ENCODE peak calls at places on chromosomes 6 and 20, in five cellular contexts. One of them, this sample, is unnamed.

GRCh38 chr6:148959008-148959407 is 212.2 kb downstream of the UST start:
- DNase-seq in H9: no peak
- DNase-seq in mesenchymal stem cell: no peak
- DNase-seq in H1: no peak
- DNase-seq in neuronal stem cell: no peak
- DNase-seq in this sample: no peak

GRCh38 chr20:43432498-43432897 is 25.2 kb upstream of the SRSF6 start:
- DNase-seq in H1: peak
- DNase-seq in neuronal stem cell: no peak
- DNase-seq in mesenchymal stem cell: no peak
- DNase-seq in H9: no peak
- DNase-seq in this sample: no peak

GRCh38 chr20:11895832-11896484 is 21.7 kb upstream of the BTBD3 start:
- DNase-seq in neuronal stem cell: no peak
- DNase-seq in mesenchymal stem cell: no peak
- DNase-seq in H1: no peak
- DNase-seq in H9: no peak
- DNase-seq in this sample: peak

GRCh38 chr6:129744201-129744879 is 34.4 kb upstream of the ARHGAP18 start:
- DNase-seq in H9: no peak
- DNase-seq in H1: no peak
- DNase-seq in neuronal stem cell: no peak
- DNase-seq in mesenchymal stem cell: peak
- DNase-seq in this sample: peak

GRCh38 chr6:46323312-46323965 is 152.7 kb upstream of the ENPP5 start:
- DNase-seq in mesenchymal stem cell: peak
- DNase-seq in H9: no peak
- DNase-seq in neuronal stem cell: no peak
- DNase-seq in H1: no peak
- DNase-seq in this sample: peak

GRCh38 chr20:11980263-11980662 is 62.6 kb downstream of the BTBD3 start:
- DNase-seq in H9: no peak
- DNase-seq in H1: no peak
- DNase-seq in mesenchymal stem cell: no peak
- DNase-seq in neuronal stem cell: no peak
- DNase-seq in this sample: no peak

GRCh38 chr20:2476742-2477615 is 6.4 kb upstream of the SNRPB start:
- DNase-seq in neuronal stem cell: no peak
- DNase-seq in H9: peak
- DNase-seq in mesenchymal stem cell: no peak
- DNase-seq in H1: no peak
- DNase-seq in this sample: no peak

GRCh38 chr20:60187683-60188082 is 229.5 kb downstream of the CDH26 start:
- DNase-seq in mesenchymal stem cell: no peak
- DNase-seq in H9: no peak
- DNase-seq in neuronal stem cell: no peak
- DNase-seq in H1: no peak
- DNase-seq in this sample: no peak

GRCh38 chr20:60271597-60271996 is 313.4 kb downstream of the CDH26 start:
- DNase-seq in mesenchymal stem cell: no peak
- DNase-seq in H9: no peak
- DNase-seq in neuronal stem cell: no peak
- DNase-seq in H1: no peak
- DNase-seq in this sample: peak

GRCh38 chr20:19483309-19483708 is 270.9 kb downstream of the SLC24A3 start:
- DNase-seq in mesenchymal stem cell: no peak
- DNase-seq in H9: no peak
- DNase-seq in H1: no peak
- DNase-seq in neuronal stem cell: no peak
- DNase-seq in this sample: no peak

GRCh38 chr6:108027594-108027993 is 46.9 kb downstream of the OSTM1 start:
- DNase-seq in H1: no peak
- DNase-seq in H9: no peak
- DNase-seq in neuronal stem cell: no peak
- DNase-seq in mesenchymal stem cell: no peak
- DNase-seq in this sample: peak

GRCh38 chr20:18852318-18852717 is 38.7 kb downstream of the SCP2D1 start:
- DNase-seq in mesenchymal stem cell: no peak
- DNase-seq in H1: no peak
- DNase-seq in neuronal stem cell: no peak
- DNase-seq in H9: no peak
- DNase-seq in this sample: no peak

GRCh38 chr6:153162172-153162571 is 31.1 kb upstream of the RGS17 start:
- DNase-seq in H9: no peak
- DNase-seq in H1: no peak
- DNase-seq in neuronal stem cell: no peak
- DNase-seq in mesenchymal stem cell: peak
- DNase-seq in this sample: peak

GRCh38 chr20:17646209-17646717 is 35.8 kb downstream of the RRBP1 start:
- DNase-seq in H1: no peak
- DNase-seq in neuronal stem cell: no peak
- DNase-seq in H9: no peak
- DNase-seq in mesenchymal stem cell: no peak
- DNase-seq in this sample: no peak

GRCh38 chr6:37654727-37655500 is 42.8 kb downstream of the MDGA1 start:
- DNase-seq in H9: no peak
- DNase-seq in neuronal stem cell: no peak
- DNase-seq in mesenchymal stem cell: no peak
- DNase-seq in H1: no peak
- DNase-seq in this sample: no peak

GRCh38 chr20:40617594-40617993 is 71.4 kb downstream of the MAFB start:
- DNase-seq in neuronal stem cell: no peak
- DNase-seq in H9: no peak
- DNase-seq in H1: no peak
- DNase-seq in mesenchymal stem cell: no peak
- DNase-seq in this sample: no peak

GRCh38 chr20:24992420-24993205 is at the start of gene APMAP:
- DNase-seq in neuronal stem cell: peak
- DNase-seq in H9: peak
- DNase-seq in H1: peak
- DNase-seq in mesenchymal stem cell: peak
- DNase-seq in this sample: peak
- H3K23ac ChIP-seq in neuronal stem cell: no peak
- H3K23ac ChIP-seq in H9: no peak
- H3K23ac ChIP-seq in H1: no peak
- H3K23ac ChIP-seq in mesenchymal stem cell: no peak
- H3K23ac ChIP-seq in this sample: peak

DNA sequence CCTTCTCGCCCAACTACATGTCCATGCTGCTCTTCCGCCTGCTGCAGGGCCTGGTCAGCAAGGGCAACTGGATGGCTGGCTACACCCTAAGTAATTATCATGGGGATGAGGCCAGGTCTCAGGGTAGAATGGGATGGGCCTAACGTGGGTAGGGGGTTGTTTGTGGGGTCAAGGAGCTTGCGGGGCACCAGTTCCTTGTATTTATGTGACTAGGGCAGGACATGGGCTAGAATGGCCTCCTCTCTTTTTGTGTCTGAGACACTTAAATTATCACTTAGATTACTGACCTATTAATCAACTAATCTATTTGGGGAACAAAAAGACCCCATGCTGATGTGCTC is 10.7 kb downstream of the SLC22A1 start:
- DNase-seq in neuronal stem cell: no peak
- DNase-seq in H1: no peak
- DNase-seq in H9: no peak
- DNase-seq in mesenchymal stem cell: no peak
- DNase-seq in this sample: no peak
- H3K23ac ChIP-seq in neuronal stem cell: peak
- H3K23ac ChIP-seq in H1: no peak
- H3K23ac ChIP-seq in H9: no peak
- H3K23ac ChIP-seq in mesenchymal stem cell: no peak
- H3K23ac ChIP-seq in this sample: no peak

GRCh38 chr6:163438298-163438939 is 23.9 kb downstream of the QKI start:
- DNase-seq in H1: no peak
- DNase-seq in H9: no peak
- DNase-seq in mesenchymal stem cell: no peak
- DNase-seq in neuronal stem cell: no peak
- DNase-seq in this sample: peak

GRCh38 chr6:163437466-163437865 is 22.9 kb downstream of the QKI start:
- DNase-seq in H1: no peak
- DNase-seq in H9: no peak
- DNase-seq in mesenchymal stem cell: no peak
- DNase-seq in neuronal stem cell: no peak
- DNase-seq in this sample: no peak

GRCh38 chr6:163442336-163442735 is 27.8 kb downstream of the QKI start:
- DNase-seq in mesenchymal stem cell: no peak
- DNase-seq in neuronal stem cell: no peak
- DNase-seq in H9: no peak
- DNase-seq in H1: no peak
- DNase-seq in this sample: no peak

GRCh38 chr6:163436843-163437242 is 22.3 kb downstream of the QKI start:
- DNase-seq in neuronal stem cell: no peak
- DNase-seq in H9: no peak
- DNase-seq in mesenchymal stem cell: no peak
- DNase-seq in H1: no peak
- DNase-seq in this sample: no peak

GRCh38 chr6:163438940-163439335 is 24.4 kb downstream of the QKI start:
- DNase-seq in H1: no peak
- DNase-seq in H9: no peak
- DNase-seq in neuronal stem cell: no peak
- DNase-seq in mesenchymal stem cell: peak
- DNase-seq in this sample: no peak
- H3K23ac ChIP-seq in H1: no peak
- H3K23ac ChIP-seq in H9: no peak
- H3K23ac ChIP-seq in neuronal stem cell: no peak
- H3K23ac ChIP-seq in mesenchymal stem cell: no peak
- H3K23ac ChIP-seq in this sample: no peak

GRCh38 chr6:34791842-34792604 is at the start of gene BLTP3A:
- DNase-seq in mesenchymal stem cell: peak
- DNase-seq in H9: peak
- DNase-seq in neuronal stem cell: peak
- DNase-seq in H1: peak
- DNase-seq in this sample: peak

GRCh38 chr6:34792605-34793500 is 970 bp downstream of the BLTP3A start:
- DNase-seq in H1: peak
- DNase-seq in mesenchymal stem cell: peak
- DNase-seq in H9: peak
- DNase-seq in neuronal stem cell: peak
- DNase-seq in this sample: peak

GRCh38 chr6:34793877-34794276 is 2.0 kb downstream of the BLTP3A start:
- DNase-seq in H9: no peak
- DNase-seq in mesenchymal stem cell: no peak
- DNase-seq in H1: no peak
- DNase-seq in neuronal stem cell: no peak
- DNase-seq in this sample: no peak

GRCh38 chr6:34788111-34788510 is 3.8 kb upstream of the BLTP3A start:
- DNase-seq in neuronal stem cell: no peak
- DNase-seq in mesenchymal stem cell: no peak
- DNase-seq in H1: no peak
- DNase-seq in H9: no peak
- DNase-seq in this sample: no peak

GRCh38 chr6:34791164-34791841 is 580 bp upstream of the BLTP3A start:
- DNase-seq in H9: peak
- DNase-seq in mesenchymal stem cell: peak
- DNase-seq in H1: peak
- DNase-seq in neuronal stem cell: peak
- DNase-seq in this sample: peak
- H3K23ac ChIP-seq in H9: no peak
- H3K23ac ChIP-seq in mesenchymal stem cell: no peak
- H3K23ac ChIP-seq in H1: no peak
- H3K23ac ChIP-seq in neuronal stem cell: peak
- H3K23ac ChIP-seq in this sample: no peak

GRCh38 chr20:6612615-6612917 is 154.9 kb upstream of the BMP2 start:
- DNase-seq in H9: no peak
- DNase-seq in mesenchymal stem cell: no peak
- DNase-seq in H1: no peak
- DNase-seq in neuronal stem cell: no peak
- DNase-seq in this sample: no peak

GRCh38 chr20:6614836-6615235 is 152.7 kb upstream of the BMP2 start:
- DNase-seq in neuronal stem cell: no peak
- DNase-seq in H1: no peak
- DNase-seq in mesenchymal stem cell: no peak
- DNase-seq in H9: no peak
- DNase-seq in this sample: no peak

GRCh38 chr20:6616421-6616820 is 151.1 kb upstream of the BMP2 start:
- DNase-seq in neuronal stem cell: no peak
- DNase-seq in mesenchymal stem cell: no peak
- DNase-seq in H9: no peak
- DNase-seq in H1: no peak
- DNase-seq in this sample: no peak

GRCh38 chr20:6611911-6612614 is 155.4 kb upstream of the BMP2 start:
- DNase-seq in H9: no peak
- DNase-seq in H1: no peak
- DNase-seq in neuronal stem cell: no peak
- DNase-seq in mesenchymal stem cell: no peak
- DNase-seq in this sample: no peak

GRCh38 chr20:6613280-6613861 is 154.1 kb upstream of the BMP2 start:
- DNase-seq in neuronal stem cell: no peak
- DNase-seq in H9: no peak
- DNase-seq in H1: no peak
- DNase-seq in mesenchymal stem cell: no peak
- DNase-seq in this sample: no peak
- H3K23ac ChIP-seq in neuronal stem cell: no peak
- H3K23ac ChIP-seq in H9: no peak
- H3K23ac ChIP-seq in H1: no peak
- H3K23ac ChIP-seq in mesenchymal stem cell: no peak
- H3K23ac ChIP-seq in this sample: no peak

GRCh38 chr20:15176929-15177328 is 839.5 kb upstream of the FLRT3 start:
- DNase-seq in H1: no peak
- DNase-seq in neuronal stem cell: no peak
- DNase-seq in mesenchymal stem cell: no peak
- DNase-seq in H9: no peak
- DNase-seq in this sample: no peak

GRCh38 chr20:15179426-15180190 is 842.2 kb upstream of the FLRT3 start:
- DNase-seq in mesenchymal stem cell: no peak
- DNase-seq in H1: no peak
- DNase-seq in neuronal stem cell: no peak
- DNase-seq in H9: no peak
- DNase-seq in this sample: no peak

DNA sequence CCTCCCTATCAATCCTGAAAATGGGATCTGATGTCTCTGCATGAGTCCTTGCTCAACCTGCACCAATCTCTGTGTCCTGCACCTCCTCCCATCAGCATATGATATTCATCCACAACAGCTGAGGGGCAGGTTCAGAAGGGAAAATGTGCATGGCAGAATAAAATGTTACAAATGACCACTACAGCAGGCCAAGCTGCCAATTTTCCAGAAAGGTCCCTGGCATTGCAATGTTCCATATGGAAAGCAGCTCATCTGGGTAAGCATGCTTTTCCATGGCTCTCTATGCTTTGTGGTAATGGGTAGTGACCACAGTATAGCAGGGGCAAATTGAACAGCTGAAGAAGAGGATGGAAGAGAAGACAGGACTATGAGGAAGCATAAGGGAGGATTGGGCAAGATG is 841.2 kb upstream of the FLRT3 start:
- DNase-seq in mesenchymal stem cell: no peak
- DNase-seq in H1: no peak
- DNase-seq in neuronal stem cell: no peak
- DNase-seq in H9: no peak
- DNase-seq in this sample: no peak
- H3K23ac ChIP-seq in mesenchymal stem cell: no peak
- H3K23ac ChIP-seq in H1: no peak
- H3K23ac ChIP-seq in neuronal stem cell: no peak
- H3K23ac ChIP-seq in H9: no peak
- H3K23ac ChIP-seq in this sample: no peak

GRCh38 chr20:58877374-58878360 is 25.2 kb downstream of the GNAS start:
- DNase-seq in neuronal stem cell: peak
- DNase-seq in H9: peak
- DNase-seq in H1: peak
- DNase-seq in mesenchymal stem cell: no peak
- DNase-seq in this sample: no peak
- H3K23ac ChIP-seq in neuronal stem cell: no peak
- H3K23ac ChIP-seq in H9: no peak
- H3K23ac ChIP-seq in H1: no peak
- H3K23ac ChIP-seq in mesenchymal stem cell: no peak
- H3K23ac ChIP-seq in this sample: no peak